ENCODE peak calls at places on chromosomes 16 and 17, in eight cellular contexts. C, X, L, M, P, V, Z and B are unnamed samples.

GRCh38 chr17:46182961-46183360 is 10.3 kb downstream of the KANSL1 start:
- DNase-seq in C (no peak), X (no peak), L (no peak), M (no peak), P (no peak), V (no peak), Z (no peak), B (no peak)

GRCh38 chr17:45750779-45751440 is 33.2 kb upstream of the CRHR1 start:
- DNase-seq in C (no peak), X (no peak), L (no peak), M (no peak), P (no peak), V (no peak), Z (no peak), B (no peak)

GRCh38 chr17:64006361-64007088 is 8.4 kb downstream of the PRR29 start:
- DNase-seq in C (peak), X (peak), L (no peak), M (peak), P (no peak), V (no peak), Z (no peak), B (no peak)

GRCh38 chr16:19704321-19705130 is 13.5 kb downstream of the KNOP1 start:
- DNase-seq in C (peak), X (no peak), L (no peak), M (peak), P (no peak), V (no peak), Z (peak), B (no peak)

GRCh38 chr16:74774223-74775139 is at the start of gene FA2H:
- DNase-seq in C (peak), X (peak), L (peak), M (no peak), P (peak), V (peak), Z (no peak), B (peak)

GRCh38 chr16:50229149-50229726 is 37.1 kb upstream of the ADCY7 start:
- DNase-seq in C (no peak), X (no peak), L (no peak), M (no peak), P (no peak), V (no peak), Z (no peak), B (no peak)

GRCh38 chr17:66920426-66920825 is 44.1 kb upstream of the CACNG4 start:
- DNase-seq in C (no peak), X (no peak), L (no peak), M (no peak), P (no peak), V (no peak), Z (no peak), B (no peak)

GRCh38 chr17:51203838-51204237 is 37.6 kb downstream of the NME2 start:
- DNase-seq in C (no peak), X (no peak), L (no peak), M (no peak), P (no peak), V (no peak), Z (no peak), B (no peak)

GRCh38 chr17:58321571-58322525 is 6.7 kb downstream of the TSPOAP1 start:
- DNase-seq in C (no peak), X (no peak), L (peak), M (no peak), P (no peak), V (no peak), Z (no peak), B (no peak)

GRCh38 chr16:4510747-4511426 is 27.7 kb downstream of the CDIP1 start:
- DNase-seq in C (no peak), X (no peak), L (no peak), M (no peak), P (no peak), V (no peak), Z (no peak), B (no peak)

GRCh38 chr16:86768231-86768791 is 190.0 kb downstream of the FOXL1 start:
- DNase-seq in C (no peak), X (no peak), L (no peak), M (no peak), P (no peak), V (no peak), Z (no peak), B (no peak)

GRCh38 chr16:66486199-66486772 is 59.2 kb downstream of the BEAN1 start:
- DNase-seq in C (no peak), X (no peak), L (no peak), M (no peak), P (no peak), V (no peak), Z (no peak), B (no peak)

GRCh38 chr16:12874135-12874534 is 27.3 kb upstream of the SHISA9 start:
- DNase-seq in C (no peak), X (no peak), L (no peak), M (peak), P (no peak), V (no peak), Z (peak), B (no peak)

GRCh38 chr16:89922884-89923639 is at the start of gene TUBB3:
- DNase-seq in C (peak), X (peak), L (peak), M (peak), P (peak), V (peak), Z (peak), B (peak)

GRCh38 chr16:5323284-5323683 is 225.7 kb upstream of the EEF2KMT start:
- DNase-seq in C (no peak), X (no peak), L (no peak), M (no peak), P (no peak), V (no peak), Z (no peak), B (no peak)

GRCh38 chr17:74240637-74241036 is 27.3 kb downstream of the TTYH2 start:
- DNase-seq in C (peak), X (no peak), L (no peak), M (peak), P (no peak), V (no peak), Z (no peak), B (no peak)

GRCh38 chr16:28189237-28189636 is 22.5 kb downstream of the XPO6 start:
- DNase-seq in C (no peak), X (no peak), L (peak), M (peak), P (no peak), V (no peak), Z (no peak), B (no peak)

GRCh38 chr17:2050871-2051387 is 4.0 kb upstream of the HIC1 start:
- DNase-seq in C (peak), X (no peak), L (no peak), M (peak), P (peak), V (peak), Z (no peak), B (no peak)

GRCh38 chr17:82884923-82885322 is 45.1 kb upstream of the ZNF750 start:
- DNase-seq in C (no peak), X (no peak), L (no peak), M (no peak), P (no peak), V (peak), Z (no peak), B (no peak)

GRCh38 chr16:14371778-14372431 is 258.2 kb downstream of the PARN start:
- DNase-seq in C (no peak), X (no peak), L (no peak), M (no peak), P (no peak), V (no peak), Z (no peak), B (no peak)

GRCh38 chr16:26263406-26263805 is 571.6 kb downstream of the HS3ST4 start:
- DNase-seq in C (no peak), X (no peak), L (no peak), M (no peak), P (no peak), V (no peak), Z (no peak), B (no peak)

GRCh38 chr17:56130030-56130429 is 23.2 kb upstream of the ANKFN1 start:
- DNase-seq in C (no peak), X (no peak), L (no peak), M (no peak), P (no peak), V (no peak), Z (no peak), B (no peak)

GRCh38 chr17:56121661-56122060 is 31.6 kb upstream of the ANKFN1 start:
- DNase-seq in C (no peak), X (no peak), L (no peak), M (no peak), P (no peak), V (no peak), Z (no peak), B (no peak)

GRCh38 chr17:56131431-56131830 is 21.8 kb upstream of the ANKFN1 start:
- DNase-seq in C (no peak), X (no peak), L (no peak), M (peak), P (no peak), V (no peak), Z (no peak), B (no peak)

GRCh38 chr17:56125830-56126819 is 27.1 kb upstream of the ANKFN1 start:
- DNase-seq in C (peak), X (peak), L (no peak), M (peak), P (no peak), V (no peak), Z (peak), B (no peak)
- TF ChIP-seq CTCF in C (peak), X (no peak), L (peak), M (peak), P (peak), V (no peak), Z (peak), B (peak)

DNA sequence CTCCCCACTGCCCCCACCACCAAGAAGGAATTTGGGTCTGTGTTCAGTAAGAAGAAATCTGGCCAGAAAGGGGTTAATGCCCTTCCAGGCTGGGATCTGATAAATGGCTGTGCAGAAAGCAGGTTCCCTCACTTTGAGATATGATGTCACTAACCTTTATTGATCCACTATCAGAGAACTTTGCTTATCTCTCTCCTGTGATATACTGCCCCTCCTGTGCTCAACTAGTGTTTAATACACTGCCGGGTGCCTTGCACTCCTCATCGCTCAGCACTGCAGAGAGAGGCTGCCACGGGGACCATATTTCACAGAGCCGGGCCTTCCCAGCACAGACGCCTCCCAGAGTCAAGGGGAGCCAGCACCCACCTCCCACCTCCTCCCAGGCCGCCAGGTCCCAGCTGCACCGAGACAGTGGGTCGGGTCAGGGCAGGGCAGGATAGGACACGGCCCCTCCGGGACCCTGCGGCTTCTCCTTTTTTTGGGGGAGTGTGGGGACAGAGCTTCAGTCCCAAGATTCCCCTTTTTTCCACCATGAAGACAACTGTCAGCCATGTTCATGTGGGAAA is 20.2 kb downstream of the ZFHX3 start:
- DNase-seq in C (no peak), X (peak), L (no peak), M (no peak), P (no peak), V (no peak), Z (no peak), B (no peak)
- TF ChIP-seq CTCF in C (no peak), X (no peak), L (no peak), M (no peak), P (no peak), V (no peak), Z (no peak), B (no peak)

GRCh38 chr16:9225527-9226316 is 134.3 kb downstream of the HAPSTR1 start:
- DNase-seq in C (peak), X (no peak), L (no peak), M (no peak), P (peak), V (no peak), Z (no peak), B (no peak)
- TF ChIP-seq CTCF in C (no peak), X (no peak), L (peak), M (no peak), P (peak), V (no peak), Z (no peak), B (peak)

GRCh38 chr17:71578446-71578845 is 542.4 kb upstream of the SOX9 start:
- DNase-seq in C (no peak), X (no peak), L (no peak), M (no peak), P (no peak), V (no peak), Z (no peak), B (no peak)
- TF ChIP-seq CTCF in C (no peak), X (no peak), L (no peak), M (no peak), P (no peak), V (no peak), Z (no peak), B (no peak)

DNA sequence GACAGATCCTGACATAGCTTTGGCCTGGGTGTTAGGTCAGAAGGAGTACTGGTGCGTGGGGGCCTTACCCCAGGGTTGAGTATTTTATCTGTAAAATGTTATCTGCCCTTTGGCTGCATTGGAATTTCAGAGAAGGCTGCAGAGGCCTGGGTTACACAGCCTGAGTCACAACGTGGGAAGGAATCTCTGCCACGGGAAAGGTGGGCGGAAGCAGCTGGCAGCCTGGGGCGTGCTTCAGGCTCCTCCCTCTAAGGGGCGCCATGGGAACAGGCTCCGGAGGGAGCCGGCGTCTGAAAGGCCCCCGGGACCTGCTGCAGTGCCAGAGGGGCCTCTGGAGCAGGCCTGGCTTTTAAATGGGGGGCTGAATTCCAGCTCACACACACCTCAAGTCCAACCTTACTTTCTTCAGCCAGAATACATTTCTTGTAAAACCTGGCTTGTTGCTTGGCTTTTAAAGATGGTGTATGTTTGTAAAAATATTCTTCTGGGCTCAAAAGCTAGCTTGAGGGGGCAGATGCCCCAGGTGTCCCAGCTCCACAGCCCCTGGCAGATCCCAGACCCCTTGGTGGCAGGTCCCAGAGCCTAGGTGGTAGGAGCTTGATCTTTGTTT is 142.2 kb downstream of the RAB11FIP4 start:
- DNase-seq in C (peak), X (no peak), L (no peak), M (peak), P (peak), V (no peak), Z (peak), B (peak)
- TF ChIP-seq CTCF in C (peak), X (no peak), L (no peak), M (no peak), P (peak), V (no peak), Z (peak), B (peak)

GRCh38 chr17:20988001-20988641 is 54.7 kb downstream of the USP22 start:
- DNase-seq in C (no peak), X (no peak), L (no peak), M (no peak), P (no peak), V (no peak), Z (no peak), B (no peak)
- TF ChIP-seq CTCF in C (no peak), X (no peak), L (no peak), M (no peak), P (no peak), V (no peak), Z (no peak), B (no peak)

GRCh38 chr16:68071547-68071901 is 13.6 kb upstream of the NFATC3 start:
- DNase-seq in C (no peak), X (no peak), L (no peak), M (no peak), P (no peak), V (no peak), Z (no peak), B (no peak)

GRCh38 chr16:68069511-68070248 is 15.5 kb upstream of the NFATC3 start:
- DNase-seq in C (no peak), X (peak), L (peak), M (no peak), P (no peak), V (peak), Z (no peak), B (peak)

GRCh38 chr16:68070249-68070725 is 14.9 kb upstream of the NFATC3 start:
- DNase-seq in C (no peak), X (no peak), L (no peak), M (no peak), P (no peak), V (no peak), Z (no peak), B (no peak)

GRCh38 chr16:68072038-68072695 is 13.0 kb upstream of the NFATC3 start:
- DNase-seq in C (no peak), X (no peak), L (no peak), M (peak), P (no peak), V (peak), Z (peak), B (no peak)

DNA sequence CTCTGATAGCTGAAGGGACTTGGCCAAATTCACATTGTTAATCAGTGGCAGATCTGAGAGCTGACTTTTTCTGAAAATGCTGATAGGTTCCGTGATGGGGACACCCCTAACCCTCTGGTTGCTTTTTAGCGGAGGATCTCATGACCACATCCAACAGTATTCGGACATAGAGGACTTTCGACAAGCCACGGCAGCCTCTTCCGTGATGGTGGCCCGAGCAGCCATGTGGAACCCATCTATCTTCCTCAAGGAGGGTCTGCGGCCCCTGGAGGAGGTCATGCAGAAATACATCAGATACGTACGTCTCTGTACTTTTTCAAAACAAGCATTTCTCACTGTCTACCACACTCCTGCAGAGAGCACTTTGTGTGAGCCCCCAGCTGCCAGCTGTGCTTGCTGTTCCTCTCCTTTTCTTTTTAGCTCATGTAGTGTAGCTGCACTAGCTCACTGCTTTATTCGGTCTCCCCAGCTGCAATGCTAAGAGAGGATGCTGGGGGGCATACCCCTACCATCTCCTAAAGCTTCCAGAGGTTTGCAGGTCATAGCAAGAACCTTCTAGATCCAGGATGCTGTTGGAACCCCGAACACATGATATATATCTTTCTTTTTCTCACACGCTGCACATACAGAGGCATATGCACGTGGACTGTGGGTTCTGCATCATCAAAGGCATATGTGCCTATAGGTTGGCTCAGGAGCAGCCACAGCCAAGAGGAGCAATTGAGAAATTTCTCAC is 14.2 kb upstream of the NFATC3 start:
- DNase-seq in C (no peak), X (no peak), L (no peak), M (no peak), P (no peak), V (no peak), Z (no peak), B (no peak)
- TF ChIP-seq CTCF in C (no peak), X (no peak), L (no peak), M (no peak), P (no peak), V (no peak), Z (no peak), B (no peak)

DNA sequence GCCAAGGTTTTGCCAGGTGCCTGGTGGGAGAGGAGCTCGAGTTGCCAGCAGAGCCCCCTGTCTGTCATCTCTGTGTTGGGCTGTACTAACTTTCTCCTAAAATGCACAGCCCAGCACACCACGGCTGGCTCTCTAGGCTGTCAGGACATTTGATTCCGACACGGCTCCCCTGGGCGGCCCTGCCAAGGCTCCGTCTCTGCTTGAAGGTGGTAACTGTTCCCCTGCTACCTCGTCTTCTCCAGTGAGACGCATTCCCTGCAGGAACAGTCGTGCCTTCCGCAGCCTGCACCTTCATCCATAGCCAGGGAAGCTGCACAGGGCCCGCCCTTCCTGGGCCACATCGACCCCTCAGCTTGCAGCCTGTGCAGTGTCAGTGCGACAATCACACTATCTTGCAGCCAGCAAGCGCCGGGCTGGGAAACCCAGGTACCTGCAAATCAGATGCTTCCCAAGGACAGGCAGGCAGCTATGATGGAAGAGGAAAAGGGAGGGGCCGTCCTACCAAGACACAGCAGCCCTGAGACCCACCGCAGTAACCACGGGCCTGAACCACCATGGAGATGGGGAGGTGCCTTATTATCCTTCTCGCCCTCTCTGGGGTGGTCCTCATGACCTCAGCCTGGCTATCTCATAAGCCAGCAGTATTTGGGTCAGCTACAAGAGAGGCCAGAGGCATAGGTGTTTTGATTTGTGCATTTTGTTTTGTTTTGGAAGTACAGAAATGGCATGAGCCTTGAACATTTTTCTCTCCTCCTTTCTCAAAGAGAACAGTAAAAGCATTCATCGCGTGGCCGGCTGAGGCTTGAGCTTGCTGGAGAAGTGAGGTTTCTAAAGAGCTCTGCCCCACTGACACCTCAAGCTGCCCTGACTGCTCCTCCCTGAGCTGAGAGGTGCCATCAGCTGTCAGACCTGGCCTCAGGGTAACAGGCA is 361.7 kb upstream of the TNRC6C start:
- DNase-seq in C (no peak), X (no peak), L (no peak), M (no peak), P (no peak), V (no peak), Z (no peak), B (no peak)
- TF ChIP-seq CTCF in C (no peak), X (no peak), L (no peak), M (no peak), P (no peak), V (no peak), Z (no peak), B (no peak)

GRCh38 chr17:43983515-43984411 is 20.7 kb upstream of the NAGS start:
- DNase-seq in C (no peak), X (peak), L (peak), M (no peak), P (peak), V (peak), Z (no peak), B (no peak)
- TF ChIP-seq CTCF in C (peak), X (no peak), L (peak), M (peak), P (no peak), V (no peak), Z (peak), B (no peak)